ENCODE peak calls at places on chromosomes 7 and 10, in four cellular contexts. Y, X, W and P are unnamed samples.
A peak's percentile ranks its signal among the peaks of the same experiment; 100 is the strongest.

GRCh38 chr10:70540089-70540788 is 61.7 kb downstream of the PALD1 start:
- DNase-seq in W (no peak), X (no peak), Y (peak; percentile 44), P (peak; percentile 49)

GRCh38 chr7:68038621-68039314 is 1042.1 kb downstream of the TYW1 start:
- DNase-seq in W (no peak), X (no peak), Y (no peak), P (no peak)

GRCh38 chr7:43085017-43085416 is 27.4 kb upstream of the HECW1 start:
- DNase-seq in W (no peak), Y (no peak), X (no peak), P (no peak)

GRCh38 chr7:26603631-26604030 is 260.8 kb downstream of the SKAP2 start:
- DNase-seq in W (no peak), X (no peak), Y (no peak), P (peak; percentile 55)

GRCh38 chr10:24821986-24822385 is 98.3 kb upstream of the ARHGAP21 start:
- DNase-seq in W (no peak), Y (peak; percentile 77), X (no peak), P (peak; percentile 39)

GRCh38 chr10:21398549-21399345 is 126.7 kb downstream of the SKIDA1 start:
- DNase-seq in Y (no peak), X (no peak), W (no peak), P (no peak)

GRCh38 chr10:50375051-50375452 is 123.7 kb upstream of the ASAH2 start:
- DNase-seq in Y (no peak), W (no peak), X (no peak), P (peak; percentile 30)

GRCh38 chr7:76292206-76292573 is 10.3 kb upstream of the HSPB1 start:
- DNase-seq in Y (peak; percentile 49), W (no peak), X (no peak), P (no peak)

GRCh38 chr10:24444337-24444736 is 235.4 kb downstream of the KIAA1217 start:
- DNase-seq in W (no peak), X (no peak), Y (peak; percentile 36), P (no peak)

GRCh38 chr7:123143206-123143605 is 56.6 kb downstream of the SLC13A1 start:
- DNase-seq in W (no peak), Y (no peak), X (no peak), P (no peak)

GRCh38 chr7:124777268-124777667 is 11.7 kb upstream of the GPR37 start:
- DNase-seq in X (no peak), W (no peak), Y (peak; percentile 46), P (no peak)

GRCh38 chr10:72200883-72201282 is 14.9 kb upstream of the ANAPC16 start:
- DNase-seq in W (no peak), Y (no peak), X (no peak), P (no peak)

GRCh38 chr7:27102578-27103442 is at the start of gene HOXA2:
- DNase-seq in W (no peak), X (no peak), Y (no peak), P (no peak)

GRCh38 chr7:155722936-155723335 is 78.5 kb downstream of the RBM33 start:
- DNase-seq in X (no peak), W (no peak), Y (no peak), P (no peak)

GRCh38 chr7:156950381-156950858 is 908 bp downstream of the NOM1 start:
- DNase-seq in Y (no peak), X (no peak), W (no peak), P (no peak)

GRCh38 chr7:101631224-101631714 is 2.2 kb upstream of the MYL10 start:
- DNase-seq in W (no peak), Y (no peak), X (no peak), P (no peak)

GRCh38 chr10:35449944-35450343 is 113.6 kb downstream of the CCNY start:
- DNase-seq in Y (no peak), W (no peak), X (no peak), P (no peak)

GRCh38 chr7:129376076-129376777 is 58.0 kb upstream of the STRIP2 start:
- DNase-seq in Y (peak; percentile 81), X (peak; percentile 4), W (peak; percentile 53), P (peak; percentile 77)

GRCh38 chr10:6200588-6201510 is 1.9 kb upstream of the PFKFB3 start:
- DNase-seq in W (no peak), Y (no peak), X (peak; percentile 23), P (no peak)

GRCh38 chr7:25857376-25858067 is 294.5 kb upstream of the NFE2L3 start:
- DNase-seq in W (no peak), X (peak; percentile 96), Y (peak; percentile 23), P (peak; percentile 47)

GRCh38 chr10:91681361-91682276 is 48.7 kb upstream of the PPP1R3C start:
- DNase-seq in X (no peak), Y (peak; percentile 5), W (no peak), P (peak; percentile 2)

GRCh38 chr10:119538632-119539358 is 3.7 kb downstream of the RGS10 start:
- DNase-seq in X (no peak), W (no peak), Y (no peak), P (no peak)

GRCh38 chr10:86931872-86932271 is 25.5 kb downstream of the MMRN2 start:
- DNase-seq in Y (no peak), W (no peak), X (no peak), P (no peak)

GRCh38 chr10:133390597-133391248 is 3.2 kb upstream of the MTG1 start:
- DNase-seq in W (no peak), Y (no peak), X (no peak), P (no peak)

GRCh38 chr10:79444243-79445119 is 943 bp downstream of the ZCCHC24 start:
- DNase-seq in W (no peak), X (no peak), Y (peak; percentile 16), P (peak; percentile 61)

GRCh38 chr7:1246170-1246870 is 13.6 kb downstream of the UNCX start:
- DNase-seq in X (no peak), Y (no peak), W (no peak), P (no peak)

GRCh38 chr10:97025613-97026242 is 160.0 kb downstream of the SLIT1 start:
- DNase-seq in Y (peak; percentile 77), W (peak; percentile 59), X (no peak), P (peak; percentile 25)